ENCODE peak calls at places on chromosomes 11 and 22, in six cellular contexts. One of them, this sample, is unnamed.

GRCh38 chr22:48744283-48744641 is 1083.4 kb downstream of the BRD1 start:
- DNase-seq in MV-4-11: no peak
- DNase-seq in stimulated activated CD4-positive, alpha-beta T cell treated with anti-CD3 and anti-CD28 coated beads, Interleukin-4, amount 100 ng/mL, for 4 hours: no peak
- DNase-seq in CD8-positive, alpha-beta memory T cell: no peak
- DNase-seq in GM04504: no peak
- DNase-seq in NCI-H345: no peak
- DNase-seq in this sample: no peak

GRCh38 chr11:70586261-70587094 is 188.1 kb downstream of the CTTN start:
- DNase-seq in MV-4-11: no peak
- DNase-seq in stimulated activated CD4-positive, alpha-beta T cell treated with anti-CD3 and anti-CD28 coated beads, Interleukin-4, amount 100 ng/mL, for 4 hours: no peak
- DNase-seq in CD8-positive, alpha-beta memory T cell: no peak
- DNase-seq in GM04504: no peak
- DNase-seq in NCI-H345: no peak
- DNase-seq in this sample: no peak

GRCh38 chr11:116871248-116871647 is 33.8 kb upstream of the APOA1 start:
- DNase-seq in MV-4-11: peak; percentile 28
- DNase-seq in stimulated activated CD4-positive, alpha-beta T cell treated with anti-CD3 and anti-CD28 coated beads, Interleukin-4, amount 100 ng/mL, for 4 hours: no peak
- DNase-seq in CD8-positive, alpha-beta memory T cell: no peak
- DNase-seq in GM04504: peak; percentile 90
- DNase-seq in NCI-H345: no peak
- DNase-seq in this sample: peak; percentile 19

GRCh38 chr22:38104084-38104483 is 6.4 kb downstream of the BAIAP2L2 start:
- DNase-seq in MV-4-11: peak; percentile 56
- DNase-seq in stimulated activated CD4-positive, alpha-beta T cell treated with anti-CD3 and anti-CD28 coated beads, Interleukin-4, amount 100 ng/mL, for 4 hours: no peak
- DNase-seq in CD8-positive, alpha-beta memory T cell: no peak
- DNase-seq in GM04504: no peak
- DNase-seq in NCI-H345: no peak
- DNase-seq in this sample: peak; percentile 64

GRCh38 chr11:69285091-69285490 is 8.9 kb upstream of the MYEOV start:
- DNase-seq in MV-4-11: no peak
- DNase-seq in stimulated activated CD4-positive, alpha-beta T cell treated with anti-CD3 and anti-CD28 coated beads, Interleukin-4, amount 100 ng/mL, for 4 hours: no peak
- DNase-seq in CD8-positive, alpha-beta memory T cell: no peak
- DNase-seq in GM04504: no peak
- DNase-seq in NCI-H345: no peak
- DNase-seq in this sample: no peak

GRCh38 chr11:17898782-17899181 is 114.1 kb downstream of the SERGEF start:
- DNase-seq in MV-4-11: no peak
- DNase-seq in stimulated activated CD4-positive, alpha-beta T cell treated with anti-CD3 and anti-CD28 coated beads, Interleukin-4, amount 100 ng/mL, for 4 hours: no peak
- DNase-seq in CD8-positive, alpha-beta memory T cell: no peak
- DNase-seq in GM04504: no peak
- DNase-seq in NCI-H345: no peak
- DNase-seq in this sample: no peak

GRCh38 chr22:39319284-39320170 is at the start of gene RPL3:
- DNase-seq in MV-4-11: peak; percentile 97
- DNase-seq in stimulated activated CD4-positive, alpha-beta T cell treated with anti-CD3 and anti-CD28 coated beads, Interleukin-4, amount 100 ng/mL, for 4 hours: peak; percentile 97
- DNase-seq in CD8-positive, alpha-beta memory T cell: peak; percentile 93
- DNase-seq in GM04504: peak; percentile 95
- DNase-seq in NCI-H345: peak; percentile 94
- DNase-seq in this sample: peak; percentile 99

GRCh38 chr11:134515081-134515960 is 103.3 kb upstream of the B3GAT1 start:
- DNase-seq in MV-4-11: no peak
- DNase-seq in stimulated activated CD4-positive, alpha-beta T cell treated with anti-CD3 and anti-CD28 coated beads, Interleukin-4, amount 100 ng/mL, for 4 hours: no peak
- DNase-seq in CD8-positive, alpha-beta memory T cell: no peak
- DNase-seq in GM04504: no peak
- DNase-seq in NCI-H345: no peak
- DNase-seq in this sample: no peak

GRCh38 chr11:8870461-8871282 is 40.3 kb upstream of the AKIP1 start:
- DNase-seq in MV-4-11: peak; percentile 18
- DNase-seq in stimulated activated CD4-positive, alpha-beta T cell treated with anti-CD3 and anti-CD28 coated beads, Interleukin-4, amount 100 ng/mL, for 4 hours: peak; percentile 7
- DNase-seq in CD8-positive, alpha-beta memory T cell: no peak
- DNase-seq in GM04504: peak; percentile 32
- DNase-seq in NCI-H345: peak; percentile 49
- DNase-seq in this sample: peak; percentile 5

GRCh38 chr11:19861171-19861570 is 148.5 kb downstream of the NAV2 start:
- DNase-seq in MV-4-11: no peak
- DNase-seq in stimulated activated CD4-positive, alpha-beta T cell treated with anti-CD3 and anti-CD28 coated beads, Interleukin-4, amount 100 ng/mL, for 4 hours: no peak
- DNase-seq in CD8-positive, alpha-beta memory T cell: no peak
- DNase-seq in GM04504: no peak
- DNase-seq in NCI-H345: no peak
- DNase-seq in this sample: no peak

GRCh38 chr11:78216571-78217287 is 28.0 kb downstream of the USP35 start:
- DNase-seq in MV-4-11: no peak
- DNase-seq in stimulated activated CD4-positive, alpha-beta T cell treated with anti-CD3 and anti-CD28 coated beads, Interleukin-4, amount 100 ng/mL, for 4 hours: no peak
- DNase-seq in CD8-positive, alpha-beta memory T cell: no peak
- DNase-seq in GM04504: no peak
- DNase-seq in NCI-H345: no peak
- DNase-seq in this sample: no peak

GRCh38 chr11:9820260-9820659 is 156.4 kb downstream of the SWAP70 start:
- DNase-seq in MV-4-11: no peak
- DNase-seq in stimulated activated CD4-positive, alpha-beta T cell treated with anti-CD3 and anti-CD28 coated beads, Interleukin-4, amount 100 ng/mL, for 4 hours: no peak
- DNase-seq in CD8-positive, alpha-beta memory T cell: no peak
- DNase-seq in GM04504: no peak
- DNase-seq in NCI-H345: no peak
- DNase-seq in this sample: no peak

GRCh38 chr11:2653930-2654739 is 45.7 kb downstream of the KCNQ1OT1 start:
- DNase-seq in MV-4-11: no peak
- DNase-seq in stimulated activated CD4-positive, alpha-beta T cell treated with anti-CD3 and anti-CD28 coated beads, Interleukin-4, amount 100 ng/mL, for 4 hours: no peak
- DNase-seq in CD8-positive, alpha-beta memory T cell: no peak
- DNase-seq in GM04504: no peak
- DNase-seq in NCI-H345: peak; percentile 74
- DNase-seq in this sample: no peak

GRCh38 chr11:22640862-22641261 is 15.2 kb upstream of the FANCF start:
- DNase-seq in MV-4-11: no peak
- DNase-seq in stimulated activated CD4-positive, alpha-beta T cell treated with anti-CD3 and anti-CD28 coated beads, Interleukin-4, amount 100 ng/mL, for 4 hours: no peak
- DNase-seq in CD8-positive, alpha-beta memory T cell: no peak
- DNase-seq in GM04504: no peak
- DNase-seq in NCI-H345: no peak
- DNase-seq in this sample: no peak

GRCh38 chr11:116042125-116042524 is 537.9 kb upstream of the CADM1 start:
- DNase-seq in MV-4-11: no peak
- DNase-seq in stimulated activated CD4-positive, alpha-beta T cell treated with anti-CD3 and anti-CD28 coated beads, Interleukin-4, amount 100 ng/mL, for 4 hours: no peak
- DNase-seq in CD8-positive, alpha-beta memory T cell: no peak
- DNase-seq in GM04504: no peak
- DNase-seq in NCI-H345: no peak
- DNase-seq in this sample: no peak